ENCODE peak calls at places on chromosomes 5 and 9, in eight cellular contexts. D, G, C, I, V, X, R and Q are unnamed samples.

GRCh38 chr5:111582962-111583669 is 70.8 kb upstream of the STARD4 start:
- DNase-seq in D (no peak), G (no peak), C (no peak), I (no peak), V (no peak), X (no peak), R (no peak), Q (no peak)

GRCh38 chr9:36039696-36040095 is 3.0 kb downstream of the RECK start:
- DNase-seq in D (no peak), G (no peak), C (no peak), I (no peak), V (no peak), X (no peak), R (no peak), Q (no peak)

GRCh38 chr5:6302684-6303083 is 75.7 kb downstream of the MED10 start:
- DNase-seq in D (no peak), G (no peak), C (no peak), I (no peak), V (no peak), X (no peak), R (no peak), Q (no peak)

GRCh38 chr5:111993242-111993641 is 236.2 kb upstream of the NREP start:
- DNase-seq in D (no peak), G (no peak), C (no peak), I (no peak), V (no peak), X (no peak), R (no peak), Q (no peak)

GRCh38 chr5:160250226-160250625 is 20.9 kb downstream of the FABP6 start:
- DNase-seq in D (no peak), G (no peak), C (no peak), I (no peak), V (no peak), X (no peak), R (no peak), Q (no peak)

GRCh38 chr9:120369608-120370220 is 210.3 kb downstream of the CDK5RAP2 start:
- DNase-seq in D (no peak), G (no peak), C (no peak), I (no peak), V (no peak), X (no peak), R (no peak), Q (no peak)

GRCh38 chr9:115191667-115192066 is 73.7 kb upstream of the TNC start:
- DNase-seq in D (no peak), G (no peak), C (no peak), I (no peak), V (no peak), X (no peak), R (no peak), Q (no peak)

GRCh38 chr5:135095052-135095715 is 61.2 kb upstream of the PITX1 start:
- DNase-seq in D (no peak), G (no peak), C (no peak), I (peak), V (no peak), X (no peak), R (no peak), Q (no peak)

GRCh38 chr5:8981016-8981415 is 564.9 kb downstream of the SEMA5A start:
- DNase-seq in D (no peak), G (no peak), C (no peak), I (no peak), V (no peak), X (no peak), R (no peak), Q (no peak)

GRCh38 chr5:125316913-125317545 is 570.6 kb upstream of the ZNF608 start:
- DNase-seq in D (peak), G (no peak), C (no peak), I (no peak), V (no peak), X (no peak), R (peak), Q (peak)

GRCh38 chr5:95664204-95664786 is 17.7 kb downstream of the RFESD start:
- DNase-seq in D (peak), G (peak), C (no peak), I (no peak), V (peak), X (no peak), R (no peak), Q (peak)

GRCh38 chr5:1515921-1516571 is 7.7 kb downstream of the LPCAT1 start:
- DNase-seq in D (no peak), G (no peak), C (peak), I (peak), V (peak), X (no peak), R (no peak), Q (peak)